ENCODE peak calls at places on chromosomes 2 and 18, in ten cellular contexts. One of them, this sample, is unnamed.

GRCh38 chr2:26903676-26904075 is 55.7 kb downstream of the DPYSL5 start:
- DNase-seq in colonic mucosa: no peak
- DNase-seq in naive thymus-derived CD4-positive, alpha-beta T cell: no peak
- DNase-seq in transverse colon: no peak
- DNase-seq in A673: no peak
- DNase-seq in Peyer's patch: no peak
- DNase-seq in CD8-positive, alpha-beta T cell: no peak
- DNase-seq in dorsolateral prefrontal cortex: no peak
- DNase-seq in psoas muscle: no peak
- DNase-seq in A549: no peak
- DNase-seq in this sample: no peak

GRCh38 chr2:63194175-63194574 is 143.5 kb downstream of the OTX1 start:
- DNase-seq in Peyer's patch: no peak
- DNase-seq in psoas muscle: no peak
- DNase-seq in colonic mucosa: no peak
- DNase-seq in naive thymus-derived CD4-positive, alpha-beta T cell: no peak
- DNase-seq in dorsolateral prefrontal cortex: no peak
- DNase-seq in transverse colon: no peak
- DNase-seq in CD8-positive, alpha-beta T cell: no peak
- DNase-seq in A673: no peak
- DNase-seq in A549: no peak
- DNase-seq in this sample: no peak

GRCh38 chr18:79533591-79533990 is 137.9 kb downstream of the NFATC1 start:
- DNase-seq in A549: no peak
- DNase-seq in dorsolateral prefrontal cortex: peak; percentile 30
- DNase-seq in Peyer's patch: no peak
- DNase-seq in psoas muscle: peak; percentile 12
- DNase-seq in A673: no peak
- DNase-seq in transverse colon: peak; percentile 3
- DNase-seq in naive thymus-derived CD4-positive, alpha-beta T cell: no peak
- DNase-seq in CD8-positive, alpha-beta T cell: no peak
- DNase-seq in colonic mucosa: no peak
- DNase-seq in this sample: no peak

GRCh38 chr2:44821500-44821899 is 120.0 kb upstream of the SIX3 start:
- DNase-seq in A549: no peak
- DNase-seq in psoas muscle: no peak
- DNase-seq in CD8-positive, alpha-beta T cell: no peak
- DNase-seq in colonic mucosa: no peak
- DNase-seq in transverse colon: no peak
- DNase-seq in naive thymus-derived CD4-positive, alpha-beta T cell: no peak
- DNase-seq in A673: no peak
- DNase-seq in dorsolateral prefrontal cortex: no peak
- DNase-seq in Peyer's patch: no peak
- DNase-seq in this sample: no peak

GRCh38 chr18:44887227-44887631 is 206.5 kb downstream of the SETBP1 start:
- DNase-seq in psoas muscle: no peak
- DNase-seq in colonic mucosa: peak; percentile 41
- DNase-seq in CD8-positive, alpha-beta T cell: no peak
- DNase-seq in dorsolateral prefrontal cortex: no peak
- DNase-seq in naive thymus-derived CD4-positive, alpha-beta T cell: no peak
- DNase-seq in transverse colon: peak; percentile 42
- DNase-seq in Peyer's patch: peak; percentile 54
- DNase-seq in A673: peak; percentile 50
- DNase-seq in A549: no peak
- DNase-seq in this sample: no peak

GRCh38 chr2:232563580-232563979 is 13.1 kb downstream of the EIF4E2 start:
- DNase-seq in transverse colon: no peak
- DNase-seq in CD8-positive, alpha-beta T cell: no peak
- DNase-seq in psoas muscle: no peak
- DNase-seq in A673: no peak
- DNase-seq in colonic mucosa: no peak
- DNase-seq in naive thymus-derived CD4-positive, alpha-beta T cell: no peak
- DNase-seq in Peyer's patch: no peak
- DNase-seq in A549: no peak
- DNase-seq in dorsolateral prefrontal cortex: no peak
- DNase-seq in this sample: no peak

GRCh38 chr18:9231852-9232476 is 95.4 kb downstream of the ANKRD12 start:
- DNase-seq in psoas muscle: no peak
- DNase-seq in colonic mucosa: no peak
- DNase-seq in Peyer's patch: no peak
- DNase-seq in A549: no peak
- DNase-seq in A673: no peak
- DNase-seq in naive thymus-derived CD4-positive, alpha-beta T cell: no peak
- DNase-seq in CD8-positive, alpha-beta T cell: no peak
- DNase-seq in transverse colon: no peak
- DNase-seq in dorsolateral prefrontal cortex: no peak
- DNase-seq in this sample: no peak

GRCh38 chr2:70977605-70978205 is 725 bp upstream of the ANKRD53 start:
- DNase-seq in A549: no peak
- DNase-seq in naive thymus-derived CD4-positive, alpha-beta T cell: peak; percentile 29
- DNase-seq in colonic mucosa: no peak
- DNase-seq in psoas muscle: no peak
- DNase-seq in dorsolateral prefrontal cortex: no peak
- DNase-seq in A673: peak; percentile 46
- DNase-seq in transverse colon: peak; percentile 57
- DNase-seq in Peyer's patch: peak; percentile 78
- DNase-seq in CD8-positive, alpha-beta T cell: no peak
- DNase-seq in this sample: peak; percentile 27

GRCh38 chr2:99652862-99653261 is 163.0 kb upstream of the REV1 start:
- DNase-seq in colonic mucosa: no peak
- DNase-seq in naive thymus-derived CD4-positive, alpha-beta T cell: no peak
- DNase-seq in transverse colon: no peak
- DNase-seq in dorsolateral prefrontal cortex: no peak
- DNase-seq in psoas muscle: no peak
- DNase-seq in A549: no peak
- DNase-seq in Peyer's patch: no peak
- DNase-seq in CD8-positive, alpha-beta T cell: no peak
- DNase-seq in A673: no peak
- DNase-seq in this sample: no peak

GRCh38 chr2:165573534-165574461 is 104.3 kb downstream of the CSRNP3 start:
- DNase-seq in CD8-positive, alpha-beta T cell: no peak
- DNase-seq in psoas muscle: no peak
- DNase-seq in Peyer's patch: peak; percentile 72
- DNase-seq in colonic mucosa: peak; percentile 73
- DNase-seq in A673: peak; percentile 91
- DNase-seq in A549: peak; percentile 29
- DNase-seq in transverse colon: peak; percentile 43
- DNase-seq in dorsolateral prefrontal cortex: peak; percentile 77
- DNase-seq in naive thymus-derived CD4-positive, alpha-beta T cell: no peak
- DNase-seq in this sample: peak; percentile 46

GRCh38 chr18:58603365-58604067 is 25.4 kb downstream of the ALPK2 start:
- DNase-seq in colonic mucosa: no peak
- DNase-seq in Peyer's patch: no peak
- DNase-seq in A673: peak; percentile 47
- DNase-seq in CD8-positive, alpha-beta T cell: no peak
- DNase-seq in naive thymus-derived CD4-positive, alpha-beta T cell: peak; percentile 22
- DNase-seq in A549: no peak
- DNase-seq in psoas muscle: no peak
- DNase-seq in transverse colon: no peak
- DNase-seq in dorsolateral prefrontal cortex: no peak
- DNase-seq in this sample: no peak

GRCh38 chr2:239118675-239119211 is 270.9 kb downstream of the TWIST2 start:
- DNase-seq in dorsolateral prefrontal cortex: no peak
- DNase-seq in A673: no peak
- DNase-seq in CD8-positive, alpha-beta T cell: no peak
- DNase-seq in colonic mucosa: no peak
- DNase-seq in Peyer's patch: no peak
- DNase-seq in psoas muscle: no peak
- DNase-seq in naive thymus-derived CD4-positive, alpha-beta T cell: no peak
- DNase-seq in A549: no peak
- DNase-seq in transverse colon: no peak
- DNase-seq in this sample: no peak

GRCh38 chr18:35326695-35327387 is 17.4 kb downstream of the ZNF24 start:
- DNase-seq in psoas muscle: no peak
- DNase-seq in Peyer's patch: no peak
- DNase-seq in dorsolateral prefrontal cortex: no peak
- DNase-seq in transverse colon: no peak
- DNase-seq in A549: no peak
- DNase-seq in A673: no peak
- DNase-seq in naive thymus-derived CD4-positive, alpha-beta T cell: no peak
- DNase-seq in colonic mucosa: no peak
- DNase-seq in CD8-positive, alpha-beta T cell: no peak
- DNase-seq in this sample: no peak

GRCh38 chr2:45207105-45207504 is 197.9 kb upstream of the SIX2 start:
- DNase-seq in psoas muscle: no peak
- DNase-seq in CD8-positive, alpha-beta T cell: no peak
- DNase-seq in Peyer's patch: no peak
- DNase-seq in A549: no peak
- DNase-seq in colonic mucosa: no peak
- DNase-seq in transverse colon: no peak
- DNase-seq in naive thymus-derived CD4-positive, alpha-beta T cell: no peak
- DNase-seq in A673: no peak
- DNase-seq in dorsolateral prefrontal cortex: no peak
- DNase-seq in this sample: peak; percentile 27

GRCh38 chr2:72917138-72917874 is at the start of gene EMX1:
- DNase-seq in Peyer's patch: peak; percentile 80
- DNase-seq in CD8-positive, alpha-beta T cell: peak; percentile 15
- DNase-seq in psoas muscle: no peak
- DNase-seq in A673: peak; percentile 81
- DNase-seq in transverse colon: peak; percentile 84
- DNase-seq in colonic mucosa: peak; percentile 84
- DNase-seq in naive thymus-derived CD4-positive, alpha-beta T cell: peak; percentile 45
- DNase-seq in A549: peak; percentile 65
- DNase-seq in dorsolateral prefrontal cortex: peak; percentile 82
- DNase-seq in this sample: peak; percentile 61

GRCh38 chr2:48229063-48229462 is 300.9 kb upstream of the STON1 start:
- DNase-seq in transverse colon: no peak
- DNase-seq in CD8-positive, alpha-beta T cell: no peak
- DNase-seq in Peyer's patch: no peak
- DNase-seq in A673: no peak
- DNase-seq in psoas muscle: no peak
- DNase-seq in naive thymus-derived CD4-positive, alpha-beta T cell: no peak
- DNase-seq in colonic mucosa: no peak
- DNase-seq in A549: no peak
- DNase-seq in dorsolateral prefrontal cortex: no peak
- DNase-seq in this sample: no peak

GRCh38 chr18:10131036-10131774 is 217.4 kb downstream of the VAPA start:
- DNase-seq in dorsolateral prefrontal cortex: no peak
- DNase-seq in psoas muscle: no peak
- DNase-seq in transverse colon: no peak
- DNase-seq in naive thymus-derived CD4-positive, alpha-beta T cell: no peak
- DNase-seq in Peyer's patch: no peak
- DNase-seq in A549: no peak
- DNase-seq in CD8-positive, alpha-beta T cell: no peak
- DNase-seq in colonic mucosa: no peak
- DNase-seq in A673: no peak
- DNase-seq in this sample: no peak

DNA sequence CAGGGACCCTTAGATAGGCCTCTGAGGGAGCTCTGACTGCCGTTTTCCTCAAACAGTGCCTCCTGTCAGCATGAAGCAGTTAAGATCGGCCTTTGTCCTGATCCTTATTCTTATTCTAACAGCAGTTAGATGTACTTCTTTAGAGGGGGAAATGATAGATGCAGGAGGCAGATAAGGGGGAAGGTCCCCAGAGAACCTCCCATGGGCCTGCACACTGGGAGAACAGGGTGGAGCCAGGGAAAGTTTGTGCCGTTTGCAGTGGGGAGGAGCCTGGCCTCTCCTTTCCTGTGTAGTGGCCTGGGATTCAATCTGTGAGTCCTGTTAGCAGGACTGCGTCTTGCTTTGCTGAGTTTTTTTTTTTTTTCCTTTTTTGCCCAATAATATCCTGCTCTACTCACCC is 7.9 kb upstream of the INPP4A start:
- DNase-seq in CD8-positive, alpha-beta T cell: no peak
- DNase-seq in dorsolateral prefrontal cortex: no peak
- DNase-seq in Peyer's patch: no peak
- DNase-seq in naive thymus-derived CD4-positive, alpha-beta T cell: no peak
- DNase-seq in transverse colon: no peak
- DNase-seq in A673: peak; percentile 22
- DNase-seq in A549: peak; percentile 47
- DNase-seq in colonic mucosa: no peak
- DNase-seq in psoas muscle: no peak
- DNase-seq in this sample: no peak
- H3K27ac ChIP-seq in CD8-positive, alpha-beta T cell: no peak overlapping the region
- H3K27ac ChIP-seq in dorsolateral prefrontal cortex: no peak overlapping the region
- H3K27ac ChIP-seq in Peyer's patch: no peak overlapping the region
- H3K27ac ChIP-seq in naive thymus-derived CD4-positive, alpha-beta T cell: no peak overlapping the region
- H3K27ac ChIP-seq in transverse colon: no peak overlapping the region
- H3K27ac ChIP-seq in A673: no peak overlapping the region
- H3K27ac ChIP-seq in A549: peak overlapping the region; percentile 46
- H3K27ac ChIP-seq in colonic mucosa: no peak overlapping the region
- H3K27ac ChIP-seq in psoas muscle: no peak overlapping the region
- H3K27ac ChIP-seq in this sample: no peak overlapping the region

GRCh38 chr2:237321746-237322145 is 92.2 kb downstream of the COL6A3 start:
- DNase-seq in Peyer's patch: no peak
- DNase-seq in A673: no peak
- DNase-seq in colonic mucosa: no peak
- DNase-seq in psoas muscle: peak; percentile 61
- DNase-seq in A549: no peak
- DNase-seq in transverse colon: no peak
- DNase-seq in dorsolateral prefrontal cortex: no peak
- DNase-seq in naive thymus-derived CD4-positive, alpha-beta T cell: no peak
- DNase-seq in CD8-positive, alpha-beta T cell: no peak
- DNase-seq in this sample: no peak
- H3K27ac ChIP-seq in Peyer's patch: peak overlapping the region; percentile 77
- H3K27ac ChIP-seq in A673: no peak overlapping the region
- H3K27ac ChIP-seq in colonic mucosa: no peak overlapping the region
- H3K27ac ChIP-seq in psoas muscle: no peak overlapping the region
- H3K27ac ChIP-seq in A549: no peak overlapping the region
- H3K27ac ChIP-seq in transverse colon: peak overlapping the region; percentile 92
- H3K27ac ChIP-seq in dorsolateral prefrontal cortex: no peak overlapping the region
- H3K27ac ChIP-seq in naive thymus-derived CD4-positive, alpha-beta T cell: no peak overlapping the region
- H3K27ac ChIP-seq in CD8-positive, alpha-beta T cell: no peak overlapping the region
- H3K27ac ChIP-seq in this sample: peak overlapping the region; percentile 13

GRCh38 chr2:8176837-8177236 is 505.0 kb upstream of the ID2 start:
- DNase-seq in CD8-positive, alpha-beta T cell: no peak
- DNase-seq in Peyer's patch: no peak
- DNase-seq in A673: no peak
- DNase-seq in naive thymus-derived CD4-positive, alpha-beta T cell: no peak
- DNase-seq in dorsolateral prefrontal cortex: no peak
- DNase-seq in psoas muscle: no peak
- DNase-seq in transverse colon: no peak
- DNase-seq in colonic mucosa: no peak
- DNase-seq in A549: no peak
- DNase-seq in this sample: no peak
- H3K27ac ChIP-seq in CD8-positive, alpha-beta T cell: no peak overlapping the region
- H3K27ac ChIP-seq in Peyer's patch: no peak overlapping the region
- H3K27ac ChIP-seq in A673: no peak overlapping the region
- H3K27ac ChIP-seq in naive thymus-derived CD4-positive, alpha-beta T cell: no peak overlapping the region
- H3K27ac ChIP-seq in dorsolateral prefrontal cortex: no peak overlapping the region
- H3K27ac ChIP-seq in psoas muscle: no peak overlapping the region
- H3K27ac ChIP-seq in transverse colon: no peak overlapping the region
- H3K27ac ChIP-seq in colonic mucosa: no peak overlapping the region
- H3K27ac ChIP-seq in A549: no peak overlapping the region
- H3K27ac ChIP-seq in this sample: no peak overlapping the region

DNA sequence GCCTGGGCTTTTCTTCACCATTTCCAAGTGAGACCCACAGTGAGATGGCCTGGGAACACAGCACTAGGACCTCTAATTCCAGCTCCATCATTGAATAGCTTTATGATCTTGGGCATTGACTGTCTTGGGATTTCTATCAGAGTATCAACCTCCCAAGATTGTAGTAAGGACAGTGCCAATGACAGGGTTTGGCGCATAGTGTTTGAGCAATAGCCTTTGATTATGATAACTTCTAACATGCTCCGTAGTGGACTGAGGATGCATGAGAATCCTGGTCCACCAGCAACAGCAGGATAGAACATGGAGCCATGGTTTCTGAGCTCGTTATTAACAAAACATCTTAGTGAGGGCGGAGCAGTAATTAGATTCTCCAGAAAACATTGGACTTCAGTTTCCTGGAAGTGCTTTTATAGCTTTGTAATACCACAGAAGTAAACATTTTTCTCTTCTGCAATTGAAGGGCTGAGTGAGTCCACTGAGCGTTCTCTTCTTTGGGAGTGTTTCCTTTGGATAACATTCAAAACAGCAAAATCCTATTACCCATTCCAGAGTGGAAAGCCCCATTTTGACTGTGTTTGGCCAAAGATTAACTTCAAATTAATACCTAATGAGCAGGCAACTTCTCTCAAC is 63.7 kb downstream of the IL1R2 start:
- DNase-seq in transverse colon: no peak
- DNase-seq in naive thymus-derived CD4-positive, alpha-beta T cell: no peak
- DNase-seq in colonic mucosa: peak; percentile 10
- DNase-seq in CD8-positive, alpha-beta T cell: no peak
- DNase-seq in Peyer's patch: no peak
- DNase-seq in A549: no peak
- DNase-seq in A673: no peak
- DNase-seq in psoas muscle: no peak
- DNase-seq in dorsolateral prefrontal cortex: no peak
- DNase-seq in this sample: peak; percentile 5
- H3K27ac ChIP-seq in transverse colon: peak overlapping the region; percentile 36
- H3K27ac ChIP-seq in naive thymus-derived CD4-positive, alpha-beta T cell: no peak overlapping the region
- H3K27ac ChIP-seq in colonic mucosa: peak overlapping the region; percentile 2
- H3K27ac ChIP-seq in CD8-positive, alpha-beta T cell: no peak overlapping the region
- H3K27ac ChIP-seq in Peyer's patch: peak overlapping the region; percentile 47
- H3K27ac ChIP-seq in A549: peak overlapping the region; percentile 12
- H3K27ac ChIP-seq in A673: no peak overlapping the region
- H3K27ac ChIP-seq in psoas muscle: no peak overlapping the region
- H3K27ac ChIP-seq in dorsolateral prefrontal cortex: no peak overlapping the region
- H3K27ac ChIP-seq in this sample: no peak overlapping the region

This sample was measured in lung.